ENCODE peak calls at places on chromosomes 4 and X, in nine cellular contexts. E is PC-3; D is CD8-positive, alpha-beta T cell; A is left ventricle myocardium inferior; Y is testis; V is A549; H is CD4-positive, alpha-beta memory T cell; K is left lung; F is lung. Q is an unnamed sample.

GRCh38 chrX:109475174-109475891 is 6.6 kb downstream of the GUCY2F start:
- DNase-seq in E (peak; percentile 62), D (no peak), A (peak; percentile 11), Y (peak; percentile 55), V (peak; percentile 54), H (no peak), K (peak; percentile 2), F (peak; percentile 44), Q (peak; percentile 36)

GRCh38 chrX:17052210-17052609 is 105.8 kb downstream of the REPS2 start:
- DNase-seq in E (no peak), D (no peak), A (no peak), Y (no peak), V (no peak), H (no peak), K (no peak), F (no peak), Q (no peak)

GRCh38 chr4:158535130-158535614 is 13.5 kb downstream of the RXFP1 start:
- DNase-seq in E (peak; percentile 57), D (no peak), A (no peak), Y (no peak), V (peak; percentile 69), H (no peak), K (no peak), F (no peak), Q (no peak)

GRCh38 chrX:124211312-124211942 is 121.0 kb upstream of the TEX13D start:
- DNase-seq in E (peak; percentile 65), D (no peak), A (no peak), Y (no peak), V (peak; percentile 32), H (peak; percentile 53), K (no peak), F (no peak), Q (peak; percentile 3)

GRCh38 chr4:180330521-180330920 is 1912.7 kb upstream of the TENM3 start:
- DNase-seq in E (peak; percentile 53), D (no peak), A (no peak), Y (no peak), V (no peak), H (no peak), K (no peak), F (no peak), Q (no peak)

GRCh38 chr4:8281519-8282133 is 12.1 kb downstream of the HTRA3 start:
- DNase-seq in E (no peak), D (no peak), A (peak; percentile 81), Y (peak; percentile 83), V (no peak), H (no peak), K (peak; percentile 66), F (no peak), Q (no peak)

GRCh38 chr4:70749313-70749712 is 27.5 kb downstream of the RUFY3 start:
- DNase-seq in E (peak; percentile 41), D (no peak), A (no peak), Y (no peak), V (no peak), H (no peak), K (no peak), F (no peak), Q (no peak)

GRCh38 chr4:7339751-7340552 is 94.8 kb downstream of the PSAPL1 start:
- DNase-seq in E (no peak), D (no peak), A (peak; percentile 5), Y (no peak), V (no peak), H (no peak), K (peak; percentile 58), F (no peak), Q (no peak)

GRCh38 chr4:74370912-74371311 is 6.0 kb downstream of the EREG start:
- DNase-seq in E (peak; percentile 77), D (no peak), A (no peak), Y (peak; percentile 24), V (peak; percentile 78), H (peak; percentile 13), K (no peak), F (peak; percentile 38), Q (peak; percentile 23)

GRCh38 chr4:3473251-3473942 is 10.3 kb downstream of the DOK7 start:
- DNase-seq in E (no peak), D (no peak), A (peak; percentile 22), Y (no peak), V (no peak), H (no peak), K (peak; percentile 77), F (no peak), Q (no peak)

GRCh38 chr4:69750346-69750745 is 10.1 kb downstream of the SULT1B1 start:
- DNase-seq in E (peak; percentile 60), D (no peak), A (no peak), Y (no peak), V (no peak), H (no peak), K (no peak), F (no peak), Q (no peak)

GRCh38 chrX:2576793-2577192 is 76.0 kb upstream of the DHRSX start:
- DNase-seq in E (peak; percentile 55), D (no peak), A (no peak), Y (no peak), V (peak; percentile 81), H (no peak), K (no peak), F (no peak), Q (no peak)

GRCh38 chr4:71732706-71733105 is 51.2 kb downstream of the GC start:
- DNase-seq in E (peak; percentile 73), D (no peak), A (no peak), Y (no peak), V (peak; percentile 31), H (no peak), K (no peak), F (no peak), Q (no peak)

GRCh38 chr4:126267689-126268088 is 952.9 kb downstream of the FAT4 start:
- DNase-seq in E (no peak), D (no peak), A (no peak), Y (no peak), V (peak; percentile 0), H (no peak), K (no peak), F (no peak), Q (no peak)

GRCh38 chrX:120299928-120300327 is 11.3 kb downstream of the TMEM255A start:
- DNase-seq in E (peak; percentile 6), D (no peak), A (no peak), Y (no peak), V (peak; percentile 9), H (no peak), K (no peak), F (no peak), Q (no peak)

GRCh38 chrX:38563006-38563405 is 1.7 kb downstream of the TSPAN7 start:
- DNase-seq in E (no peak), D (no peak), A (no peak), Y (no peak), V (no peak), H (no peak), K (no peak), F (no peak), Q (no peak)

DNA sequence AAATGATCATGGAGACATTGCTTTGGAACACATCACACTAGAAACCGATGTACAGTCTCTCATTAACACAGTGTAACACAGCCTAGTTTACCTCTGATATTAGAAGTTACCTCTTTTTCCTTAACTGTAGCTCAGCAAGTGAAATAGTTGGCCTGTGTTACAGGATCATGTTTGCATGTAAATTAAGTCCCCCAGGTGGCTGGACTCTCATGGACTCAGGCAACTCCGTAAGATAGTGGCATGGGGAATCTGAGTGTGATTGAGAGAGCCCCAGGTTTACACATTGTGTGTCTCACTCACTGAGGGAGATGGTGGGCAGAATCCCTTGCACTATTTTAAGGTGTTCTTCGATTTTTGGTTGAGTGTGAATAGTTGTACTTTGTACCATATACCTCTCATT is 13.5 kb downstream of the RAB9A start:
- DNase-seq in E (no peak), D (no peak), A (no peak), Y (no peak), V (no peak), H (no peak), K (no peak), F (no peak), Q (no peak)
- H3K4me3 ChIP-seq in E (no peak overlapping the region), D (no peak overlapping the region), A (no peak overlapping the region), Y (no peak overlapping the region), V (no peak overlapping the region), H (no peak overlapping the region), K (no peak overlapping the region), F (no peak overlapping the region), Q (no peak overlapping the region)

DNA sequence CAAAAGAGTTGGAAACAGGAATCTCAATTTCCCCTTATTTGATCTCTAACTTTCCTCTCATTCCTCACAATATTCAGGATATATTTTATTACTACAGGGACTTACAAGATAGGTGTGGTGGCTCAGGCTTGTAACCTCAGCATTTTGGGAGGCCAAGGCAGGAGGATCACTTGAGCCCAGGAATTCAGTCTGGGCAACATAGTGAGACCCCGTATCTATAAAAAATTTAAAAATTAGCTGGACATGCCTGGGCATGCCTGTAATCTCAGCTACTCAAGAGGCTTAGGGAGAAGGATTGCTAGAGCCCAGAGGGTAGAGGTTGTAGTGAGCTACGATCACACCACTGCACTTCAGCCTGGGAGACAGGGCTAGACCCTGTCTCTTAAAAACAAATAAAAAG is 200.4 kb downstream of the CAMK2D start:
- DNase-seq in E (no peak), D (no peak), A (no peak), Y (no peak), V (no peak), H (no peak), K (no peak), F (no peak), Q (no peak)
- H3K4me1 ChIP-seq in E (peaks cover 25% of the 10 kb centered on the region), D (peaks cover 24% of the 10 kb centered on the region), A (peaks cover 66% of the 10 kb centered on the region), Y (no peaks in the 10 kb centered on the region), V (peaks cover 12% of the 10 kb centered on the region), H (peaks cover 29% of the 10 kb centered on the region), K (peaks cover 22% of the 10 kb centered on the region), F (peaks cover 34% of the 10 kb centered on the region), Q (peaks cover 21% of the 10 kb centered on the region)

GRCh38 chrX:18422886-18423285 is 2.5 kb upstream of the CDKL5 start:
- DNase-seq in E (no peak), D (no peak), A (no peak), Y (no peak), V (no peak), H (no peak), K (no peak), F (no peak), Q (no peak)

GRCh38 chrX:18425199-18426003 is at the start of gene CDKL5:
- DNase-seq in E (peak; percentile 96), D (peak; percentile 93), A (peak; percentile 96), Y (peak; percentile 98), V (peak; percentile 98), H (peak; percentile 93), K (peak; percentile 97), F (peak; percentile 98), Q (peak; percentile 86)

GRCh38 chrX:18428006-18428405 is 2.6 kb downstream of the CDKL5 start:
- DNase-seq in E (no peak), D (no peak), A (no peak), Y (no peak), V (no peak), H (no peak), K (no peak), F (no peak), Q (no peak)

GRCh38 chrX:18424482-18425198 is 768 bp upstream of the CDKL5 start:
- DNase-seq in E (peak; percentile 39), D (peak; percentile 6), A (no peak), Y (peak; percentile 33), V (peak; percentile 70), H (no peak), K (peak; percentile 45), F (no peak), Q (no peak)

GRCh38 chrX:18426004-18426320 is 554 bp downstream of the CDKL5 start:
- DNase-seq in E (no peak), D (no peak), A (no peak), Y (no peak), V (no peak), H (no peak), K (no peak), F (no peak), Q (no peak)
- H3K27ac ChIP-seq in E (no peak overlapping the region), D (peak overlapping the region; percentile 73), A (peak overlapping the region; percentile 88), Y (peak overlapping the region; percentile 77), V (peak overlapping the region; percentile 98), H (peak overlapping the region; percentile 67), K (peak overlapping the region; percentile 78), F (peak overlapping the region; percentile 89), Q (no peak overlapping the region)

GRCh38 chr4:52657630-52658501 is 1.2 kb downstream of the USP46 start:
- DNase-seq in E (peak; percentile 47), D (no peak), A (no peak), Y (peak; percentile 43), V (peak; percentile 9), H (peak; percentile 6), K (no peak), F (no peak), Q (no peak)
- H3K4me3 ChIP-seq in E (peak overlapping the region; percentile 90), D (peak overlapping the region; percentile 48), A (peak overlapping the region; percentile 90), Y (peak overlapping the region; percentile 86), V (peak overlapping the region; percentile 82), H (peak overlapping the region; percentile 52), K (peak overlapping the region; percentile 78), F (peak overlapping the region; percentile 81), Q (peak overlapping the region; percentile 97)

Q was measured in SJSA1.